ENCODE peak calls at places on chromosomes 12 and 14, in seven cellular contexts. R is T-helper 1 cell; X is NCI-H1105; Q is A549; S is skeletal muscle cell; U is activated naive CD8-positive, alpha-beta T cell treated with anti-CD3 and anti-CD28 coated beads for 36 hours; K is effector memory CD8-positive, alpha-beta T cell. D is an unnamed sample.

GRCh38 chr12:53103860-53104305 is 597 bp downstream of the SOAT2 start:
- DNase-seq in R (no peak), X (no peak), Q (no peak), S (no peak), U (peak), K (no peak), D (no peak)

GRCh38 chr12:68331500-68331868 is 678 bp downstream of the MDM1 start:
- DNase-seq in R (no peak), X (no peak), Q (no peak), S (no peak), U (peak), K (no peak), D (no peak)

GRCh38 chr12:1346126-1346525 is 248.3 kb downstream of the FBXL14 start:
- DNase-seq in R (no peak), X (no peak), Q (no peak), S (no peak), U (no peak), K (no peak), D (no peak)

GRCh38 chr14:103897075-103897947 is 30.9 kb upstream of the TDRD9 start:
- DNase-seq in R (no peak), X (no peak), Q (no peak), S (no peak), U (no peak), K (no peak), D (no peak)

GRCh38 chr14:23465261-23465660 is 4.2 kb upstream of the NGDN start:
- DNase-seq in R (no peak), X (no peak), Q (no peak), S (no peak), U (no peak), K (no peak), D (no peak)

GRCh38 chr12:110640275-110641025 is 26.5 kb downstream of the TCTN1 start:
- DNase-seq in R (no peak), X (no peak), Q (no peak), S (no peak), U (no peak), K (no peak), D (no peak)

GRCh38 chr12:42790761-42791151 is 201.2 kb upstream of the PRICKLE1 start:
- DNase-seq in R (no peak), X (no peak), Q (peak), S (no peak), U (no peak), K (no peak), D (no peak)

GRCh38 chr14:59107819-59108218 is 80.6 kb upstream of the DAAM1 start:
- DNase-seq in R (no peak), X (peak), Q (no peak), S (peak), U (no peak), K (no peak), D (no peak)

GRCh38 chr14:31268216-31268615 is 60.6 kb upstream of the HECTD1 start:
- DNase-seq in R (no peak), X (no peak), Q (no peak), S (no peak), U (no peak), K (no peak), D (no peak)

GRCh38 chr12:57148469-57149308 is 1.3 kb upstream of the LRP1-AS start:
- DNase-seq in R (no peak), X (no peak), Q (no peak), S (no peak), U (no peak), K (no peak), D (no peak)